ENCODE peak calls at places on chromosomes 16 and 17, in five cellular contexts. R, G, I, C and W are unnamed samples.

GRCh38 chr16:12573730-12574383 is 229.8 kb downstream of the CPPED1 start:
- DNase-seq in R (peak), G (no peak), I (peak), C (peak), W (peak)

GRCh38 chr17:65027305-65027704 is 29.2 kb downstream of the GNA13 start:
- DNase-seq in R (peak), G (peak), I (peak), C (peak), W (peak)

GRCh38 chr17:67995568-67996191 is 589 bp downstream of the C17orf58 start:
- DNase-seq in R (no peak), G (no peak), I (no peak), C (no peak), W (peak)

GRCh38 chr16:85661131-85662035 is 27.4 kb downstream of the GINS2 start:
- DNase-seq in R (no peak), G (no peak), I (no peak), C (no peak), W (no peak)

GRCh38 chr16:68072038-68072695 is 13.0 kb upstream of the NFATC3 start:
- DNase-seq in R (no peak), G (no peak), I (peak), C (peak), W (no peak)

GRCh38 chr16:49019826-49020401 is 261.7 kb downstream of the CBLN1 start:
- DNase-seq in R (no peak), G (no peak), I (no peak), C (no peak), W (no peak)

GRCh38 chr17:36999475-36999874 is 50.7 kb downstream of the AATF start:
- DNase-seq in R (no peak), G (no peak), I (no peak), C (no peak), W (no peak)

GRCh38 chr16:57091200-57091989 is 988 bp upstream of the CPNE2 start:
- DNase-seq in R (peak), G (no peak), I (peak), C (peak), W (peak)

GRCh38 chr17:2369551-2370210 is 31.2 kb downstream of the MNT start:
- DNase-seq in R (no peak), G (no peak), I (peak), C (no peak), W (peak)

GRCh38 chr16:56202036-56202435 is 10.7 kb downstream of the GNAO1 start:
- DNase-seq in R (no peak), G (no peak), I (no peak), C (no peak), W (no peak)

GRCh38 chr17:13352747-13353415 is 248.8 kb downstream of the HS3ST3A1 start:
- DNase-seq in R (no peak), G (no peak), I (no peak), C (no peak), W (no peak)

GRCh38 chr17:46266656-46267544 is 28.0 kb upstream of the LRRC37A start:
- DNase-seq in R (peak), G (peak), I (peak), C (peak), W (peak)

GRCh38 chr17:7705269-7706255 is 560 bp downstream of the EFNB3 start:
- DNase-seq in R (no peak), G (no peak), I (no peak), C (no peak), W (peak)
- TF ChIP-seq ESRRA in R (no peak), G (no peak), I (no peak), C (no peak), W (no peak)

GRCh38 chr16:4900750-4901149 is 36.2 kb downstream of the PPL start:
- DNase-seq in R (no peak), G (no peak), I (no peak), C (no peak), W (no peak)

GRCh38 chr16:4899474-4899846 is 37.5 kb downstream of the PPL start:
- DNase-seq in R (no peak), G (no peak), I (no peak), C (no peak), W (no peak)

GRCh38 chr16:4898811-4899473 is 38.0 kb downstream of the PPL start:
- DNase-seq in R (no peak), G (no peak), I (no peak), C (no peak), W (no peak)

GRCh38 chr16:4902038-4902437 is 34.9 kb downstream of the PPL start:
- DNase-seq in R (no peak), G (no peak), I (no peak), C (no peak), W (no peak)

DNA sequence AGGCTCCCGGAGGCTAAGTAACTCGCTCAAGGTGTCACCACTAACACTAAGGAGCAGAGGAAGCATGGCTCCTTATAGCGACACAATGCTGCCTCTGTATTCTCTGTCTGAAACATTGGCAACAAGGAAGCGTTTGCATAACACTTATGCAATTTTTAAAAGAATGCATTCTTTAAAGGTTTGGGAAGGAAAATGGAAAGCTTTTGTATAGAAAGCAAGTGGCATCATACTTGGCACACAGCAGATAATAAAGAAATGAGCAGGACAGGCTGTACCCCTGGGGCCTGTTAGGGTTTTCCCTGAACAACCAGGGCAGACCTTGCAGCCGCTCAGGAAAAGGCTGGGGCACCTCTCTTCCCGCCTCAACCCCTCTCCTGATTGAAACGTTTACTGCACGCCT is 36.9 kb downstream of the PPL start:
- DNase-seq in R (no peak), G (no peak), I (no peak), C (no peak), W (no peak)
- TF ChIP-seq ESRRA in R (no peak), G (no peak), I (no peak), C (no peak), W (no peak)

DNA sequence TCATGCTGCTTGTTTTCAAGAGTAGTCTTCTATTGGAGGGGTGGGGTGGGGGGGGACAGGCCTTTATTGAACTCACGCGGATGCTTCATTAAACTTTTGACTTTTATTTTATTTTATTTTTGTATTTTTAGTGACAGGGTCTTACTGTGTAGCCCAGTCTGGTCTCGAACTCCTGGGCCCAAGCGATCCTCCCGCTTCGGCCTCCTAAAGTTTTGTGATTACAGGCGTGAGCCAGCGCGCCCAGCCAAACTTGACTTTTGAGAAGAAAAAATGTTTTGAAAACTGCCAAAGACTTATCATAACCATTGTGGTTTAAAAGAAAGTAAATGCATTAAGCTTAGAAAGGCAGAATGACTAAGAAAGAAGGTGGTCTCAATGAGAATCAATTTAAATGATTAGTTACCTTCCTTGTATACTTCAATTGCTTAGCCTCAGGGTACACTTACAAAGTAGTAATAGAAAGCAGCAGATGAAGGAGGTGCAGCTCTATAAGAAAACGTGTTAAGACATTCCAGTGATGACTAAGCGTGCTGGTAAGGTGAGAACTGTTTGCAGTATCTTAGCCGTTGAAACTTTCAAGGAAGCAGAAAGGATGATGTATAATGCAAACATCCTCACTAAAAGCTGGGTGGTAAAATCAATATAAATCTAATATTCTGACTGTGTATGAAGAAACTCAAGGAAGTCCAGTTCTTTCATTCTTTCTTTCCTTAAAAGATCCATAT is 1.2 kb downstream of the AP2B1 start:
- DNase-seq in R (no peak), G (no peak), I (peak), C (peak), W (no peak)
- TF ChIP-seq ESRRA in R (no peak), G (no peak), I (no peak), C (no peak), W (no peak)

DNA sequence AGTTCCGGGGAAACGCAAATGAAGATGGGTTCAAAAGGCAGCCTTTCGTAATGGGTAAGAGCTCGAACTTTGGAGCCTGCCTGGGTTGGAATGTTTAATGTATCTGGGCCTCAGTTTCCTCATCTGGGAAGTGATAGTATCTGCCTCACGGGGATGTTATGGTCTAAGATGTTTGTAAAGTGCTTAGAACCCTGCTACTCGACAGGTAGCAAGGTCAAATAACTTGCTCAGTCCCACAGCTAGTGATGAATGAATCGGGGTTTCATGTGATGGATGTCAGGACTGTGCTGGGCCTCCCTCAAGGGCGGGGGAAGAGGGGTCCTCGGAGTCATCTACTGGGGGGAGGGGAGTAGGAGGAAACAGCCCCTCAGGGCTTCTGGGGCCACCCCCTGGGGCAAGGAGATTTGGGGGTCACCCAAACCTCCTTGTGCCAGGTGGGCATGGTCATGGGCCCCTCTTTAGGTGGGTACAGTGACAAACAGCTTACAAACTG is 673 bp downstream of the PNPO start:
- DNase-seq in R (peak), G (no peak), I (peak), C (no peak), W (no peak)
- TF ChIP-seq ESRRA in R (peak), G (no peak), I (no peak), C (no peak), W (no peak)

GRCh38 chr16:50547340-50547865 is 793 bp upstream of the NKD1 start:
- DNase-seq in R (peak), G (peak), I (peak), C (peak), W (peak)

GRCh38 chr16:50548659-50549560 is 714 bp downstream of the NKD1 start:
- DNase-seq in R (no peak), G (no peak), I (no peak), C (no peak), W (peak)

GRCh38 chr16:50549561-50549915 is 1.3 kb downstream of the NKD1 start:
- DNase-seq in R (no peak), G (no peak), I (no peak), C (no peak), W (no peak)

GRCh38 chr16:50550035-50550434 is 1.8 kb downstream of the NKD1 start:
- DNase-seq in R (no peak), G (no peak), I (no peak), C (no peak), W (no peak)

GRCh38 chr16:50547944-50548658 is at the start of gene NKD1:
- DNase-seq in R (peak), G (no peak), I (peak), C (peak), W (peak)
- TF ChIP-seq ESRRA in R (no peak), G (no peak), I (no peak), C (no peak), W (no peak)

GRCh38 chr16:69513180-69513966 is 52.4 kb upstream of the NFAT5 start:
- DNase-seq in R (no peak), G (no peak), I (no peak), C (no peak), W (no peak)
- TF ChIP-seq ESRRA in R (no peak), G (no peak), I (no peak), C (no peak), W (no peak)

DNA sequence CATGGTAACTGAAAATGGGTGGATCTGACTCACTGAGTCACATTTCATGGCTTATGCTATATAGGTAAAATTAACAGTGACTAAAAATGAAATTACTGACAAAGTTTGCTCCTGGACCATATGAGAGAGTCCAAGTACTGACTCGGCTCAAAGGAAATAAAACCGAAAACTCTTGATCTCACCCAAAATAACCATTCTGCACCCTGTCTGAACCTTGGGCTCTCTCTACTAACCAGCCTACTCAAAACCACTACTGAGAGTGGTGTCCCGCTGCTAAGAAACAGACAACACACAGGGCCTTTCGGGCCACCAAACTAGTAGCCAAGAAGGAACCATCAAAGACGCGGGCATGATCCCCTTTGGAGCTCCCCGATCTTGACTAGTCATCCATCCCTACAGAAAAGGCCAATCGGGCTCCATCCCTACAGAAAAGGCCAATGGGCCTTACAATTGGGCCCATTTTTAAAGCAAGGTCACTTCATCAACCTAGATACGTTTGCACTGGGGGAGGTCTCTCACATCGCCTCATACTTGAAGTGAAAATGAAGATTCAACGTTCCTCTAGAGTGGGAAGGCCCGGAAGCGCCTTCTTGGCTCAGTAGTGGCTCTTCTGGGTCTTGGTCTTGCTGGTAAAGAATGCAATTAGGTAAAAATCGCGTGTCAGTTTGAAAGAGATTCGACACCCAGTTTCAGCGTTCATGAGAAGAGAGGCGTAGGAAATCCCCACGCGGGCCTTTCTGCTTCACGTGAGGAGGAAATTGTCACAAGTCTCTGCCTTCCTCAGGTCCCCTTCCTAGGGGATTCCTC is 715 bp upstream of the ZPBP2 start:
- DNase-seq in R (no peak), G (peak), I (no peak), C (no peak), W (no peak)
- TF ChIP-seq ESRRA in R (no peak), G (no peak), I (no peak), C (no peak), W (no peak)

GRCh38 chr17:48003686-48004120 is 32.8 kb downstream of the CDK5RAP3 start:
- DNase-seq in R (no peak), G (no peak), I (no peak), C (no peak), W (no peak)

GRCh38 chr17:48002208-48002919 is 31.5 kb downstream of the CDK5RAP3 start:
- DNase-seq in R (peak), G (peak), I (peak), C (peak), W (no peak)

GRCh38 chr17:48002920-48003685 is 32.2 kb downstream of the CDK5RAP3 start:
- DNase-seq in R (no peak), G (no peak), I (no peak), C (no peak), W (peak)

GRCh38 chr17:47999612-48000011 is 28.7 kb downstream of the CDK5RAP3 start:
- DNase-seq in R (no peak), G (no peak), I (no peak), C (peak), W (no peak)

DNA sequence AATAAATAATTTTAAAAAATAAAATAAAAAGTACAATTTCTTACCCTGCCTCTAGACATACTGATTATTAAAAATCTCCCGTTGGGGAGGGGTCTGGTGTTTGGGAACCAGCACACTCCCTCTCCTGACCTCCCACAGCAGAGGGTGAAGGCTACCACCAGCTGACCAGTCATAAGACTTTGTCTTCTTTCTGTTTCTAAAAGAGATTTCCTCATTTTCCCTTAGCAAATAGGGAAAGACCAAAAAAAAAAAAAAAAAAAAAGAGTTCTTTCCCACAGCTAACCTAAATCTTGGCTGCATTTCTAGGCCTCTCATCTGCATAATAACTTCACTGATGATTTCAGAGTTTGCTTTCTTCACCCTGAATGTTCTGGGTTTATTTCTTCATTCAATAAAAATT is 30.3 kb downstream of the CDK5RAP3 start:
- DNase-seq in R (no peak), G (no peak), I (no peak), C (no peak), W (no peak)
- TF ChIP-seq ESRRA in R (no peak), G (no peak), I (no peak), C (no peak), W (no peak)

GRCh38 chr17:70276931-70277330 is 107.6 kb downstream of the KCNJ2 start:
- DNase-seq in R (no peak), G (no peak), I (no peak), C (no peak), W (no peak)
- TF ChIP-seq ESRRA in R (no peak), G (no peak), I (no peak), C (no peak), W (no peak)

GRCh38 chr17:40451420-40451819 is 8.2 kb downstream of the IGFBP4 start:
- DNase-seq in R (no peak), G (no peak), I (no peak), C (no peak), W (no peak)

GRCh38 chr17:40453881-40454630 is 10.8 kb downstream of the IGFBP4 start:
- DNase-seq in R (no peak), G (no peak), I (no peak), C (no peak), W (no peak)

GRCh38 chr17:40450175-40450574 is 6.9 kb downstream of the IGFBP4 start:
- DNase-seq in R (peak), G (no peak), I (peak), C (peak), W (peak)

GRCh38 chr17:40452921-40453378 is 9.7 kb downstream of the IGFBP4 start:
- DNase-seq in R (no peak), G (no peak), I (no peak), C (peak), W (no peak)

GRCh38 chr17:40452074-40452787 is 9.0 kb downstream of the IGFBP4 start:
- DNase-seq in R (no peak), G (no peak), I (no peak), C (peak), W (no peak)
- TF ChIP-seq ESRRA in R (no peak), G (no peak), I (no peak), C (no peak), W (no peak)